ENCODE peak calls at places on chromosomes 2 and 18, in nine cellular contexts. K is HuH-7.5, H is GM12865, Y is ACHN, E is NCI-H1105 treated with DMSO at 0.1 percent for 48 hours, P is HT-29, S is skeletal muscle cell, M is heart left ventricle, U is NCI-H1092 treated with DMSO at 0.1 percent for 48 hours. B is an unnamed sample.

GRCh38 chr18:31509571-31509970 is 11.6 kb downstream of the DSG2 start:
- DNase-seq in K (no peak), S (no peak), U (no peak), P (no peak), Y (no peak), H (no peak), M (no peak), E (no peak), B (no peak)

GRCh38 chr18:9542924-9543323 is 67.6 kb downstream of the RALBP1 start:
- DNase-seq in S (no peak), M (peak), K (no peak), P (no peak), Y (no peak), E (no peak), H (no peak), U (no peak), B (no peak)

GRCh38 chr2:24313744-24314632 is 46.3 kb downstream of the ITSN2 start:
- DNase-seq in K (no peak), H (peak), M (no peak), S (no peak), P (no peak), E (no peak), Y (peak), U (no peak), B (no peak)

GRCh38 chr18:10139783-10140410 is 226.1 kb downstream of the VAPA start:
- DNase-seq in E (no peak), U (no peak), M (no peak), K (no peak), H (no peak), S (no peak), Y (peak), P (no peak), B (no peak)

GRCh38 chr18:22322251-22322691 is 95.4 kb downstream of the CTAGE1 start:
- DNase-seq in M (peak), U (no peak), E (no peak), H (no peak), Y (no peak), K (no peak), P (no peak), S (no peak), B (peak)

GRCh38 chr2:9276901-9277455 is 70.4 kb downstream of the ASAP2 start:
- DNase-seq in H (no peak), U (no peak), M (no peak), P (no peak), E (no peak), S (no peak), K (no peak), Y (no peak), B (no peak)

GRCh38 chr2:15760232-15760890 is 168.7 kb downstream of the DDX1 start:
- DNase-seq in E (no peak), M (no peak), K (no peak), Y (no peak), H (no peak), S (no peak), U (no peak), P (no peak), B (no peak)

GRCh38 chr2:109736177-109736827 is 57.8 kb upstream of the RGPD5 start:
- DNase-seq in K (peak), M (peak), S (peak), P (peak), Y (peak), E (peak), U (peak), H (peak), B (peak)

GRCh38 chr2:96839288-96839874 is 4.4 kb downstream of the ANKRD23 start:
- DNase-seq in Y (no peak), P (peak), H (peak), M (no peak), K (no peak), E (no peak), S (no peak), U (no peak), B (peak)

GRCh38 chr2:199596549-199596948 is 138.8 kb upstream of the SATB2 start:
- DNase-seq in P (peak), E (peak), K (peak), U (peak), M (no peak), Y (peak), S (no peak), H (peak), B (no peak)

GRCh38 chr2:235659767-235660322 is 166.0 kb downstream of the AGAP1 start:
- DNase-seq in Y (peak), M (no peak), E (no peak), H (no peak), P (no peak), S (peak), K (no peak), U (no peak), B (peak)

GRCh38 chr18:77081387-77081773 is 51.2 kb downstream of the MBP start:
- DNase-seq in M (no peak), E (no peak), S (peak), P (no peak), U (no peak), K (no peak), H (no peak), Y (no peak), B (no peak)

GRCh38 chr18:79519751-79520472 is 124.2 kb downstream of the NFATC1 start:
- DNase-seq in U (no peak), K (no peak), H (peak), Y (no peak), S (no peak), P (no peak), E (no peak), M (no peak), B (no peak)

GRCh38 chr2:127068351-127068741 is 38.6 kb downstream of the BIN1 start:
- DNase-seq in K (no peak), H (no peak), E (no peak), U (no peak), M (no peak), Y (no peak), S (no peak), P (no peak), B (no peak)

GRCh38 chr18:22347624-22348511 is 69.8 kb downstream of the CTAGE1 start:
- DNase-seq in S (no peak), K (no peak), H (no peak), P (peak), U (no peak), Y (no peak), M (peak), E (peak), B (peak)

GRCh38 chr18:62717059-62717849 is 1.9 kb downstream of the PHLPP1 start:
- DNase-seq in P (peak), H (peak), U (peak), M (no peak), S (peak), Y (peak), E (peak), K (peak), B (peak)

GRCh38 chr2:27839022-27839618 is 51.1 kb downstream of the RBKS start:
- DNase-seq in E (peak), S (no peak), K (no peak), Y (no peak), H (no peak), M (no peak), U (no peak), P (no peak), B (no peak)

B was measured in adrenal gland.